ENCODE peak calls at places on chromosomes 12 and 14, in nine cellular contexts. M is NCI-H1436 treated with DMSO at 0.1 percent for 48 hours; W is fibroblast of lung; N is SW 1271; Z is amygdala; Y is naive thymus-derived CD8-positive, alpha-beta T cell; J is bronchial epithelial cell; B is cardiac muscle cell; S is Caco-2. A is an unnamed sample.

GRCh38 chr14:75280831-75281690 is 2.4 kb downstream of the FOS start:
- DNase-seq in Z (no peak), N (no peak), S (peak; percentile 35), W (peak; percentile 41), Y (peak; percentile 64), B (peak; percentile 70), M (no peak), J (no peak), A (no peak)

GRCh38 chr14:52937869-52938268 is 13.0 kb downstream of the FERMT2 start:
- DNase-seq in M (no peak), B (no peak), W (no peak), N (no peak), Y (no peak), S (no peak), Z (no peak), J (no peak), A (no peak)

GRCh38 chr14:69842671-69843407 is 36.4 kb upstream of the SMOC1 start:
- DNase-seq in B (no peak), S (no peak), W (no peak), N (no peak), Y (no peak), M (peak; percentile 80), J (no peak), Z (no peak), A (no peak)

GRCh38 chr14:70827366-70828151 is 18.2 kb upstream of the MAP3K9 start:
- DNase-seq in J (peak; percentile 44), N (peak; percentile 15), Y (no peak), W (no peak), M (no peak), S (no peak), B (no peak), Z (no peak), A (peak; percentile 50)

GRCh38 chr12:124391340-124392261 is 96.7 kb downstream of the RFLNA start:
- DNase-seq in S (no peak), W (no peak), J (peak; percentile 64), B (no peak), M (no peak), Y (no peak), Z (no peak), N (peak; percentile 21), A (peak; percentile 67)

GRCh38 chr12:16016748-16017147 is 105.6 kb downstream of the DERA start:
- DNase-seq in Z (no peak), B (no peak), M (no peak), Y (no peak), S (no peak), N (no peak), W (no peak), J (no peak), A (no peak)

GRCh38 chr14:50823051-50823762 is 7.8 kb downstream of the NIN start:
- DNase-seq in M (no peak), S (no peak), N (no peak), J (no peak), Y (no peak), B (no peak), Z (no peak), W (peak; percentile 44), A (peak; percentile 57)

GRCh38 chr12:5470221-5470620 is 38.3 kb downstream of the NTF3 start:
- DNase-seq in Y (no peak), S (no peak), W (no peak), M (no peak), Z (no peak), J (no peak), N (no peak), B (no peak), A (no peak)

GRCh38 chr14:87810711-87811110 is 182.3 kb downstream of the GALC start:
- DNase-seq in Z (no peak), Y (no peak), S (peak; percentile 43), B (no peak), N (no peak), W (no peak), J (no peak), M (no peak), A (no peak)

GRCh38 chr14:35696575-35696974 is 112.5 kb downstream of the RALGAPA1 start:
- DNase-seq in J (no peak), S (no peak), W (no peak), N (no peak), Y (no peak), Z (no peak), M (no peak), B (no peak), A (no peak)

GRCh38 chr14:95123895-95124579 is 33.3 kb downstream of the DICER1 start:
- DNase-seq in S (no peak), W (no peak), N (no peak), J (no peak), M (no peak), B (no peak), Y (no peak), Z (no peak), A (no peak)

GRCh38 chr14:92310776-92311375 is 12.1 kb upstream of the SLC24A4 start:
- DNase-seq in S (no peak), Z (no peak), J (no peak), N (no peak), W (peak; percentile 56), M (no peak), B (peak; percentile 4), Y (no peak), A (no peak)

GRCh38 chr12:131072446-131073230 is 118.9 kb downstream of the ADGRD1 start:
- DNase-seq in N (no peak), W (no peak), B (no peak), Y (no peak), J (no peak), S (no peak), Z (no peak), M (no peak), A (no peak)

GRCh38 chr12:88388566-88389269 is 191.6 kb downstream of the KITLG start:
- DNase-seq in M (no peak), N (no peak), B (peak; percentile 10), J (no peak), Z (no peak), W (no peak), Y (no peak), S (no peak), A (peak; percentile 19)

GRCh38 chr12:1830981-1831930 is 10.9 kb downstream of the LRTM2 start:
- DNase-seq in B (peak; percentile 74), S (peak; percentile 94), J (peak; percentile 55), N (no peak), W (peak; percentile 57), M (no peak), Z (no peak), Y (no peak), A (peak; percentile 40)

GRCh38 chr12:124764451-124764850 is 99.2 kb downstream of the SCARB1 start:
- DNase-seq in W (peak; percentile 79), M (no peak), B (peak; percentile 93), S (peak; percentile 38), N (peak; percentile 13), J (peak; percentile 40), Y (no peak), Z (no peak), A (peak; percentile 93)

GRCh38 chr14:95486875-95487668 is 29.4 kb downstream of the SYNE3 start:
- DNase-seq in M (no peak), B (no peak), Y (no peak), N (no peak), Z (no peak), S (no peak), J (no peak), W (no peak), A (no peak)

GRCh38 chr14:76486251-76486743 is 110.4 kb downstream of the ESRRB start:
- DNase-seq in Y (no peak), J (no peak), N (no peak), W (no peak), B (no peak), S (no peak), M (peak; percentile 97), Z (no peak), A (no peak)

GRCh38 chr14:89576960-89577359 is 159.9 kb upstream of the FOXN3 start:
- DNase-seq in Z (no peak), Y (no peak), S (no peak), N (no peak), M (no peak), B (no peak), J (no peak), W (no peak), A (no peak)

GRCh38 chr14:61145903-61146411 is 135.2 kb downstream of the TMEM30B start:
- DNase-seq in Y (no peak), S (no peak), B (peak; percentile 67), M (peak; percentile 54), N (no peak), Z (no peak), J (peak; percentile 69), W (peak; percentile 80), A (peak; percentile 84)

GRCh38 chr12:120466560-120467315 is 2.8 kb downstream of the SRSF9 start:
- DNase-seq in W (peak; percentile 52), S (peak; percentile 68), Z (no peak), N (peak; percentile 48), M (no peak), B (peak; percentile 59), Y (peak; percentile 38), J (peak; percentile 37), A (peak; percentile 61)